ENCODE peak calls at places on chromosome 21, in four cellular contexts. X is stimulated activated CD8-positive, alpha-beta memory T cell treated with anti-CD3 and anti-CD28 coated beads, Interleukin-4, amount 100 ng/mL, for 1 hour; C is T-helper 1 cell; L is stimulated activated CD4-positive, alpha-beta T cell treated with anti-CD3 and anti-CD28 coated beads, TNF-alpha, amount 100 ng/mL, for 1 hour. P is an unnamed sample.
A peak's percentile ranks its signal among the peaks of the same experiment; 100 is the strongest.

GRCh38 chr21:40334159-40334558 is 466.9 kb downstream of the PCP4 start:
- DNase-seq in L (no peak), X (no peak), C (no peak), P (no peak)

GRCh38 chr21:44724926-44725325 is 13.6 kb upstream of the TSPEAR start:
- DNase-seq in X (no peak), L (no peak), C (no peak), P (no peak)

GRCh38 chr21:25722631-25723030 is 12.1 kb downstream of the ATP5PF start:
- DNase-seq in L (no peak), X (no peak), C (no peak), P (no peak)

GRCh38 chr21:15355066-15355465 is 290.3 kb upstream of the NRIP1 start:
- DNase-seq in X (no peak), C (no peak), L (no peak), P (no peak)

GRCh38 chr21:45845063-45845789 is 136.3 kb upstream of the COL6A1 start:
- DNase-seq in C (no peak), L (no peak), X (no peak), P (no peak)

GRCh38 chr21:30623362-30623761 is 2.9 kb downstream of the KRTAP20-4 start:
- DNase-seq in L (no peak), C (no peak), X (no peak), P (no peak)

GRCh38 chr21:41622831-41623548 is 115.0 kb upstream of the TMPRSS2 start:
- DNase-seq in C (no peak), X (no peak), L (no peak), P (no peak)

GRCh38 chr21:41954654-41955499 is 1.1 kb upstream of the C2CD2 start:
- DNase-seq in C (no peak), L (no peak), X (no peak), P (no peak)

GRCh38 chr21:42539931-42540343 is 26.3 kb downstream of the SLC37A1 start:
- DNase-seq in L (no peak), C (no peak), X (no peak), P (peak; percentile 44)

GRCh38 chr21:32256873-32257620 is 21.8 kb downstream of the MIS18A start:
- DNase-seq in L (no peak), X (no peak), C (no peak), P (no peak)

GRCh38 chr21:37198989-37199924 is 67.9 kb downstream of the VPS26C start:
- DNase-seq in L (no peak), X (no peak), C (no peak), P (no peak)

GRCh38 chr21:29091032-29091431 is 17.6 kb upstream of the CCT8 start:
- DNase-seq in X (no peak), C (no peak), L (no peak), P (no peak)

GRCh38 chr21:36698160-36699025 is 522 bp upstream of the SIM2 start:
- DNase-seq in L (no peak), C (no peak), X (no peak), P (peak; percentile 58)

GRCh38 chr21:45366476-45366875 is 38.5 kb upstream of the COL18A1 start:
- DNase-seq in X (no peak), C (no peak), L (no peak), P (no peak)

GRCh38 chr21:35226302-35226701 is 177.2 kb upstream of the RUNX1 start:
- DNase-seq in X (no peak), L (no peak), C (no peak), P (peak; percentile 56)

GRCh38 chr21:44681152-44681551 is 811 bp downstream of the KRTAP12-1 start:
- DNase-seq in C (no peak), X (no peak), L (no peak), P (no peak)

GRCh38 chr21:43262427-43262826 is 93.6 kb downstream of the CRYAA start:
- DNase-seq in C (peak; percentile 24), X (no peak), L (no peak), P (no peak)

GRCh38 chr21:14864211-14865021 is 200.4 kb downstream of the NRIP1 start:
- DNase-seq in L (no peak), X (no peak), C (no peak), P (peak; percentile 87)

GRCh38 chr21:44506279-44507255 is 33.4 kb downstream of the KRTAP10-1 start:
- DNase-seq in X (no peak), C (no peak), L (no peak), P (peak; percentile 47)

GRCh38 chr21:39022901-39023693 is 160.2 kb downstream of the PSMG1 start:
- DNase-seq in L (no peak), C (no peak), X (no peak), P (peak; percentile 52)

GRCh38 chr21:45998276-45998701 is 16.7 kb downstream of the COL6A1 start:
- DNase-seq in C (peak; percentile 5), L (no peak), X (no peak), P (no peak)

GRCh38 chr21:16536661-16537359 is 807.0 kb downstream of the USP25 start:
- DNase-seq in C (no peak), X (no peak), L (no peak), P (no peak)

GRCh38 chr21:39313042-39313456 is 383 bp downstream of the BRWD1 start:
- DNase-seq in C (no peak), L (no peak), X (no peak), P (peak; percentile 30)

GRCh38 chr21:44455524-44456206 is 355 bp downstream of the LRRC3 start:
- DNase-seq in X (no peak), L (no peak), C (no peak), P (peak; percentile 54)

GRCh38 chr21:42627527-42628289 is 25.7 kb upstream of the PDE9A start:
- DNase-seq in C (no peak), X (no peak), L (no peak), P (no peak)

P was measured in ELF-1.